ENCODE peak calls at places on chromosomes 4 and X, in five cellular contexts. One of them, this sample, is unnamed.

GRCh38 chr4:180150818-180151217 is 2092.4 kb upstream of the TENM3 start:
- DNase-seq in brain microvascular endothelial cell: no peak
- DNase-seq in fibroblast of lung: peak; percentile 36
- DNase-seq in endothelial cell: no peak
- DNase-seq in stomach: no peak
- DNase-seq in this sample: no peak

GRCh38 chr4:127604949-127605709 is 27.6 kb upstream of the INTU start:
- DNase-seq in brain microvascular endothelial cell: no peak
- DNase-seq in fibroblast of lung: peak; percentile 73
- DNase-seq in endothelial cell: no peak
- DNase-seq in stomach: no peak
- DNase-seq in this sample: peak; percentile 57

GRCh38 chrX:151715735-151716134 is at the start of gene FATE1:
- DNase-seq in brain microvascular endothelial cell: no peak
- DNase-seq in fibroblast of lung: no peak
- DNase-seq in endothelial cell: no peak
- DNase-seq in stomach: no peak
- DNase-seq in this sample: no peak

GRCh38 chrX:24219320-24219719 is 69.8 kb downstream of the ZFX start:
- DNase-seq in brain microvascular endothelial cell: no peak
- DNase-seq in fibroblast of lung: no peak
- DNase-seq in endothelial cell: no peak
- DNase-seq in stomach: no peak
- DNase-seq in this sample: no peak

GRCh38 chrX:128007882-128008281 is 44.3 kb downstream of the ACTRT1 start:
- DNase-seq in brain microvascular endothelial cell: no peak
- DNase-seq in fibroblast of lung: no peak
- DNase-seq in endothelial cell: no peak
- DNase-seq in stomach: no peak
- DNase-seq in this sample: no peak

GRCh38 chr4:137283737-137284136 is 248.6 kb downstream of the PCDH18 start:
- DNase-seq in brain microvascular endothelial cell: no peak
- DNase-seq in fibroblast of lung: peak; percentile 66
- DNase-seq in endothelial cell: no peak
- DNase-seq in stomach: no peak
- DNase-seq in this sample: no peak

GRCh38 chrX:150704030-150704613 is 10.9 kb downstream of the MTMR1 start:
- DNase-seq in brain microvascular endothelial cell: peak; percentile 74
- DNase-seq in fibroblast of lung: no peak
- DNase-seq in endothelial cell: no peak
- DNase-seq in stomach: no peak
- DNase-seq in this sample: peak; percentile 13

GRCh38 chr4:89836897-89837384 is at the start of gene SNCA:
- DNase-seq in brain microvascular endothelial cell: peak; percentile 44
- DNase-seq in fibroblast of lung: peak; percentile 73
- DNase-seq in endothelial cell: peak; percentile 72
- DNase-seq in stomach: peak; percentile 46
- DNase-seq in this sample: peak; percentile 38

GRCh38 chr4:17009871-17010367 is 111.5 kb upstream of the LDB2 start:
- DNase-seq in brain microvascular endothelial cell: no peak
- DNase-seq in fibroblast of lung: no peak
- DNase-seq in endothelial cell: no peak
- DNase-seq in stomach: no peak
- DNase-seq in this sample: no peak

GRCh38 chr4:2261110-2261852 is 628 bp downstream of the MXD4 start:
- DNase-seq in brain microvascular endothelial cell: no peak
- DNase-seq in fibroblast of lung: peak; percentile 49
- DNase-seq in endothelial cell: peak; percentile 51
- DNase-seq in stomach: peak; percentile 64
- DNase-seq in this sample: peak; percentile 81

GRCh38 chrX:9492901-9493300 is 28.0 kb downstream of the TBL1X start:
- DNase-seq in brain microvascular endothelial cell: no peak
- DNase-seq in fibroblast of lung: no peak
- DNase-seq in endothelial cell: no peak
- DNase-seq in stomach: no peak
- DNase-seq in this sample: peak; percentile 6

GRCh38 chrX:152819732-152820131 is 10.8 kb downstream of the CETN2 start:
- DNase-seq in brain microvascular endothelial cell: peak; percentile 18
- DNase-seq in fibroblast of lung: peak; percentile 32
- DNase-seq in endothelial cell: no peak
- DNase-seq in stomach: no peak
- DNase-seq in this sample: peak; percentile 45

GRCh38 chr4:160745126-160745525 is 1418.7 kb downstream of the FSTL5 start:
- DNase-seq in brain microvascular endothelial cell: no peak
- DNase-seq in fibroblast of lung: no peak
- DNase-seq in endothelial cell: no peak
- DNase-seq in stomach: no peak
- DNase-seq in this sample: no peak

GRCh38 chrX:23785564-23785963 is 2.6 kb downstream of the SAT1 start:
- DNase-seq in brain microvascular endothelial cell: no peak
- DNase-seq in fibroblast of lung: no peak
- DNase-seq in endothelial cell: no peak
- DNase-seq in stomach: no peak
- DNase-seq in this sample: no peak

GRCh38 chr4:24521544-24521943 is 62.8 kb downstream of the DHX15 start:
- DNase-seq in brain microvascular endothelial cell: no peak
- DNase-seq in fibroblast of lung: no peak
- DNase-seq in endothelial cell: no peak
- DNase-seq in stomach: no peak
- DNase-seq in this sample: no peak

GRCh38 chrX:75522565-75523411 is at the start of gene ZDHHC15:
- DNase-seq in brain microvascular endothelial cell: peak; percentile 0
- DNase-seq in fibroblast of lung: peak; percentile 18
- DNase-seq in endothelial cell: peak; percentile 63
- DNase-seq in stomach: peak; percentile 55
- DNase-seq in this sample: peak; percentile 6

GRCh38 chr4:67103001-67103737 is 442.1 kb downstream of the CENPC start:
- DNase-seq in brain microvascular endothelial cell: no peak
- DNase-seq in fibroblast of lung: no peak
- DNase-seq in endothelial cell: no peak
- DNase-seq in stomach: no peak
- DNase-seq in this sample: no peak

GRCh38 chr4:53653484-53654053 is 62.3 kb upstream of the LNX1 start:
- DNase-seq in brain microvascular endothelial cell: peak; percentile 2
- DNase-seq in fibroblast of lung: peak; percentile 42
- DNase-seq in endothelial cell: no peak
- DNase-seq in stomach: peak; percentile 82
- DNase-seq in this sample: peak; percentile 38

GRCh38 chr4:169054879-169055278 is 44.8 kb upstream of the CBR4 start:
- DNase-seq in brain microvascular endothelial cell: no peak
- DNase-seq in fibroblast of lung: no peak
- DNase-seq in endothelial cell: no peak
- DNase-seq in stomach: no peak
- DNase-seq in this sample: no peak

GRCh38 chr4:87033902-87034301 is 99.1 kb downstream of the AFF1 start:
- DNase-seq in brain microvascular endothelial cell: no peak
- DNase-seq in fibroblast of lung: no peak
- DNase-seq in endothelial cell: no peak
- DNase-seq in stomach: no peak
- DNase-seq in this sample: no peak

GRCh38 chr4:124144302-124144701 is 568.2 kb downstream of the ANKRD50 start:
- DNase-seq in brain microvascular endothelial cell: no peak
- DNase-seq in fibroblast of lung: no peak
- DNase-seq in endothelial cell: no peak
- DNase-seq in stomach: no peak
- DNase-seq in this sample: peak; percentile 3

GRCh38 chrX:87755493-87755892 is 237.9 kb downstream of the KLHL4 start:
- DNase-seq in brain microvascular endothelial cell: no peak
- DNase-seq in fibroblast of lung: no peak
- DNase-seq in endothelial cell: no peak
- DNase-seq in stomach: no peak
- DNase-seq in this sample: no peak

GRCh38 chr4:33386761-33387160 is 2666.6 kb downstream of the PCDH7 start:
- DNase-seq in brain microvascular endothelial cell: no peak
- DNase-seq in fibroblast of lung: no peak
- DNase-seq in endothelial cell: no peak
- DNase-seq in stomach: no peak
- DNase-seq in this sample: no peak
- TF ChIP-seq CTCF in brain microvascular endothelial cell: peak; percentile 39
- TF ChIP-seq CTCF in fibroblast of lung: peak; percentile 22
- TF ChIP-seq CTCF in endothelial cell: no peak
- TF ChIP-seq CTCF in stomach: no peak
- TF ChIP-seq CTCF in this sample: no peak

GRCh38 chrX:19541196-19541595 is 25.9 kb upstream of the MAP3K15 start:
- DNase-seq in brain microvascular endothelial cell: no peak
- DNase-seq in fibroblast of lung: no peak
- DNase-seq in endothelial cell: no peak
- DNase-seq in stomach: no peak
- DNase-seq in this sample: no peak
- TF ChIP-seq CTCF in brain microvascular endothelial cell: no peak
- TF ChIP-seq CTCF in fibroblast of lung: no peak
- TF ChIP-seq CTCF in endothelial cell: no peak
- TF ChIP-seq CTCF in stomach: no peak
- TF ChIP-seq CTCF in this sample: no peak

DNA sequence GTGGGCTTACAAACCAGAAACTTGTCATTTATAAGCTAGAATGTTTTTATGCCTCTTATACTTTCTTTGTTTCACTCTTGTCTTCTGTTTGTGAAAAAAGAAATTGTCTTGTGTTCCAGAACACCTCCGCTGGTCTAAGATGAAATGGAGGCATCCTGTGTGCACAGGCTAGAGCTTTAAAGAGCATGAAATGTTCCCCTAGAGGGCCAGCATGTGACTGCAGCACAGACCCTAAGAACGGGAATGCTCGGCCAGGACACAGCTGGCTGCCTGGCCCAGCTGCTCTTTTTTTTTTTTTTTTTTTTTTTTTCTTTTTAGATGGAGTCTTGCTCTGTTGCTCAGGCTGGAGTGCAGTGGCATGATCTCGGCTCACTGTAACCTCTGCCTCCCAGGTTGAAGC is 33.6 kb downstream of the SETD7 start:
- DNase-seq in brain microvascular endothelial cell: no peak
- DNase-seq in fibroblast of lung: no peak
- DNase-seq in endothelial cell: no peak
- DNase-seq in stomach: no peak
- DNase-seq in this sample: no peak
- TF ChIP-seq CTCF in brain microvascular endothelial cell: no peak
- TF ChIP-seq CTCF in fibroblast of lung: no peak
- TF ChIP-seq CTCF in endothelial cell: no peak
- TF ChIP-seq CTCF in stomach: no peak
- TF ChIP-seq CTCF in this sample: no peak

DNA sequence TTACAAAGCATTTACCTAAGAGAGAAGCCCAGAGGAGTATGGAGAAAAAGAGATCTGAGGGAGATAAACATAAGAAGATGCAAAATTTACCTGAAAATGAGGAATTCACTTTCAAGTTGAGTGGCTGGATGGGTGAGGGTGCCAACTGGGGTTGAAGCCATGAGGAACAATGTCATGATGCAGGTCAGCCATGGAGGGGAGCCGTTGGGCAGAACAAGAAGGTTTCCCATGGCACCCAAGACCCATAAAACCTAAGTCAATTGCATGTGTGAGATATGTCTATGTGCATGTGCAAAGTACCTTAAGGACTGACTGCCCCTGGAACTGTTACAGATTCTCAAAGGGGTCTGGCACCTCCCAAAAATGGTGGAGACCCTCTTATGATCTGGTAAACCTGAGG is 46.6 kb upstream of the PRRG1 start:
- DNase-seq in brain microvascular endothelial cell: peak; percentile 11
- DNase-seq in fibroblast of lung: peak; percentile 33
- DNase-seq in endothelial cell: peak; percentile 26
- DNase-seq in stomach: no peak
- DNase-seq in this sample: peak; percentile 16
- TF ChIP-seq CTCF in brain microvascular endothelial cell: peak; percentile 53
- TF ChIP-seq CTCF in fibroblast of lung: peak; percentile 44
- TF ChIP-seq CTCF in endothelial cell: no peak
- TF ChIP-seq CTCF in stomach: no peak
- TF ChIP-seq CTCF in this sample: peak; percentile 9

DNA sequence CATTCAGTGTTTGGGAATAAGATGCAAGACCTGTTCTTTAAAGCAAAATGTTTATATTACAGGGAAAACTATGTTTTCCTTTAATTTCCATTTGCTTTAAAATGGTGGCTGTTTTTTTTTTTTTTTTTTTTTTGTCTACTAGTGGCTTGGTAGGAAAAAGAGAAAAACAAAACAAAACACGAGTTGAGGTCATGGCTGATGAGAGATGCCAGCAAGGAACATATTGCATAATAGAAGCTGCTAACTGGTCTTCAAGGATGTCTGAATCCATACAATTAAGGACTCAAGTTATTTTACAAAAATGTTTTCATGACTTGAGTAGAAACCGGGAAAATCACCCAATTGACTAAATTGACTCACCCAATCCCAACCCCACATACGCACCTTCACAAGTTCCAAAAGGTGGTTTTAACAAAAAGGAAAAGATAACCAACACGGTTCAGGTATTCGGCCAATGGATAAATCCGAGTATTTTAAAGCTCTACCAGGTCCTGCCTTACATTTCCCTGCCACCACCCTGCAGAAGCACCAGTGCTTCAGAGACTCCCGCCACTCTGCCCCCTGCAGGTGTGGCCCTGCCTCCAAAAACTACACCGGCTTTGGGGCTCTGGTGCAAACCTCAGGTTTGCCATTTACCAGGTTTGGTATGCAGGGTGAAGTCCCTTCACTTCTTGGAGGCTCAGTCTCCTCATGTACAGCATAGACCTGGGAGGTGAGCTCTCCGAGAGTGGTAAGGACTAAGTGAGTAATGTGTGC is 27.1 kb downstream of the PIR start:
- DNase-seq in brain microvascular endothelial cell: no peak
- DNase-seq in fibroblast of lung: peak; percentile 56
- DNase-seq in endothelial cell: peak; percentile 23
- DNase-seq in stomach: no peak
- DNase-seq in this sample: peak; percentile 32
- TF ChIP-seq CTCF in brain microvascular endothelial cell: peak; percentile 15
- TF ChIP-seq CTCF in fibroblast of lung: peak; percentile 20
- TF ChIP-seq CTCF in endothelial cell: peak; percentile 23
- TF ChIP-seq CTCF in stomach: no peak
- TF ChIP-seq CTCF in this sample: no peak

DNA sequence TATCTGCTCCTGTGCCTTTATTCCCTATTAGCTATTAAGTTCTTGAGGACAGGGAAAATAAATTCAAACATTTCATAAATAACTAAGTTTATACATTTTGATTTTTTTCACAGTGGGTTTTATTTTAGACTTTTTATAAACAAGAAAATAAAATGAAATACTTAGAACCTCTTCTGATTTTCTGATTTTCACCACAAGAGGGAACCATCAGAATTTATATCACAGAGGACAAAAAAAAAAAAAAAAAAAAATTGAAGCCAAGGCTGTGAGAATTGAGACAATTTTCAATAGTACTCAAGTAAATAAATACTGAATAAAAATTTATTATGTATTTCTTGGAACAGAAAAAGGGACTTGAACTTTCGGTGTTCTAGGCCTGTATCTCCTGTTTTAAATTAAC is 288.1 kb downstream of the SH3BGRL start:
- DNase-seq in brain microvascular endothelial cell: no peak
- DNase-seq in fibroblast of lung: peak; percentile 0
- DNase-seq in endothelial cell: no peak
- DNase-seq in stomach: no peak
- DNase-seq in this sample: no peak
- TF ChIP-seq CTCF in brain microvascular endothelial cell: no peak
- TF ChIP-seq CTCF in fibroblast of lung: no peak
- TF ChIP-seq CTCF in endothelial cell: peak; percentile 40
- TF ChIP-seq CTCF in stomach: no peak
- TF ChIP-seq CTCF in this sample: no peak

GRCh38 chr4:18198653-18199052 is 177.1 kb upstream of the LCORL start:
- DNase-seq in brain microvascular endothelial cell: no peak
- DNase-seq in fibroblast of lung: no peak
- DNase-seq in endothelial cell: no peak
- DNase-seq in stomach: no peak
- DNase-seq in this sample: no peak

GRCh38 chr4:18202510-18202909 is 181.0 kb upstream of the LCORL start:
- DNase-seq in brain microvascular endothelial cell: no peak
- DNase-seq in fibroblast of lung: no peak
- DNase-seq in endothelial cell: no peak
- DNase-seq in stomach: no peak
- DNase-seq in this sample: no peak

GRCh38 chr4:18209448-18209847 is 187.9 kb upstream of the LCORL start:
- DNase-seq in brain microvascular endothelial cell: no peak
- DNase-seq in fibroblast of lung: no peak
- DNase-seq in endothelial cell: no peak
- DNase-seq in stomach: no peak
- DNase-seq in this sample: no peak

GRCh38 chr4:18203936-18204335 is 182.4 kb upstream of the LCORL start:
- DNase-seq in brain microvascular endothelial cell: no peak
- DNase-seq in fibroblast of lung: no peak
- DNase-seq in endothelial cell: no peak
- DNase-seq in stomach: no peak
- DNase-seq in this sample: no peak
- TF ChIP-seq CTCF in brain microvascular endothelial cell: no peak
- TF ChIP-seq CTCF in fibroblast of lung: no peak
- TF ChIP-seq CTCF in endothelial cell: no peak
- TF ChIP-seq CTCF in stomach: no peak
- TF ChIP-seq CTCF in this sample: no peak